ENCODE peak calls at places on chromosomes 11 and 22, in eight cellular contexts. C is fibroblast of mammary gland, M is breast epithelium, N is endodermal cell, G is A549, V is glutamatergic neuron, W is colonic mucosa, S is Caco-2. F is an unnamed sample.

GRCh38 chr11:16001899-16002426 is 354.4 kb downstream of the SOX6 start:
- DNase-seq in W (peak), M (peak), C (peak), N (no peak), G (peak), V (no peak), S (peak), F (no peak)

GRCh38 chr11:62805991-62806441 is 776 bp upstream of the NXF1 start:
- DNase-seq in W (peak), M (no peak), C (no peak), G (no peak), N (peak), V (no peak), S (no peak), F (no peak)

GRCh38 chr22:23562186-23562585 is 17.9 kb downstream of the IGLL1 start:
- DNase-seq in S (no peak), V (no peak), C (no peak), G (no peak), N (no peak), W (no peak), M (no peak), F (no peak)

GRCh38 chr11:96337541-96338530 is 5.2 kb downstream of the MAML2 start:
- DNase-seq in M (no peak), C (peak), W (peak), V (no peak), S (no peak), G (no peak), N (no peak), F (no peak)

GRCh38 chr22:27836181-27836580 is 34.6 kb upstream of the MN1 start:
- DNase-seq in V (no peak), C (peak), G (no peak), N (peak), W (no peak), S (no peak), M (no peak), F (no peak)

GRCh38 chr22:48089601-48090331 is 1327.3 kb downstream of the TBC1D22A start:
- DNase-seq in V (no peak), M (peak), C (peak), N (peak), S (peak), G (peak), W (peak), F (no peak)

GRCh38 chr22:35288116-35288515 is 11.6 kb upstream of the TOM1 start:
- DNase-seq in N (no peak), V (no peak), C (no peak), S (no peak), G (no peak), M (no peak), W (no peak), F (no peak)

GRCh38 chr11:69705901-69706787 is 2.3 kb upstream of the FGF19 start:
- DNase-seq in S (peak), V (no peak), W (peak), G (no peak), N (peak), M (no peak), C (no peak), F (no peak)

DNA sequence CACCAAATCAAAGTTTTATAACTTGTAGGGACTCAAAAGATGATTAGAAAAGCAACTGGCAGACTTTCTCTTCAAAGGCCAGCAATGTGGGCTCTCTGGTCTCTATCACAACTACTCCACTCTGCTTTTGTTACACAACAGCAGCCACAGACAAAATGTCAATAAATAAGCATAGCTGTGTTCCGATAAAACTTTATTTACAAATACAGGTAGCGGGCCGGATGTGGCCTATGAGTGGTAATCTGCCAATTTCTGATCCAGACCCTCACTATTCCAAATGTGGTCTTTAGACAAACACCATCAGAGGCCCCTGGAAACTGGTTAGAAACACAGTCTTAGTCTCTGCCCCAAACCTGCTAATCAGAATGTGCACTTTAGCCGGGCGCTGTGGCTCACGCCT is 8.2 kb downstream of the TPST2 start:
- DNase-seq in N (no peak), C (no peak), V (no peak), M (no peak), S (no peak), G (no peak), W (no peak), F (no peak)
- TF ChIP-seq CTCF in N (no peak), C (no peak), V (no peak), M (no peak), S (no peak), G (no peak), W (no peak), F (no peak)

GRCh38 chr11:14420223-14420622 is 61.2 kb upstream of the RRAS2 start:
- DNase-seq in W (no peak), M (no peak), C (no peak), G (no peak), V (no peak), S (no peak), N (peak), F (no peak)

GRCh38 chr11:14417975-14418374 is 59.0 kb upstream of the RRAS2 start:
- DNase-seq in W (no peak), G (no peak), S (no peak), V (no peak), M (no peak), C (peak), N (no peak), F (no peak)

GRCh38 chr11:14417186-14417585 is 58.2 kb upstream of the RRAS2 start:
- DNase-seq in W (no peak), C (peak), M (no peak), N (no peak), V (no peak), S (no peak), G (no peak), F (no peak)

GRCh38 chr11:14422052-14422813 is 63.2 kb upstream of the RRAS2 start:
- DNase-seq in W (peak), V (peak), N (peak), G (peak), M (peak), C (peak), S (peak), F (peak)

DNA sequence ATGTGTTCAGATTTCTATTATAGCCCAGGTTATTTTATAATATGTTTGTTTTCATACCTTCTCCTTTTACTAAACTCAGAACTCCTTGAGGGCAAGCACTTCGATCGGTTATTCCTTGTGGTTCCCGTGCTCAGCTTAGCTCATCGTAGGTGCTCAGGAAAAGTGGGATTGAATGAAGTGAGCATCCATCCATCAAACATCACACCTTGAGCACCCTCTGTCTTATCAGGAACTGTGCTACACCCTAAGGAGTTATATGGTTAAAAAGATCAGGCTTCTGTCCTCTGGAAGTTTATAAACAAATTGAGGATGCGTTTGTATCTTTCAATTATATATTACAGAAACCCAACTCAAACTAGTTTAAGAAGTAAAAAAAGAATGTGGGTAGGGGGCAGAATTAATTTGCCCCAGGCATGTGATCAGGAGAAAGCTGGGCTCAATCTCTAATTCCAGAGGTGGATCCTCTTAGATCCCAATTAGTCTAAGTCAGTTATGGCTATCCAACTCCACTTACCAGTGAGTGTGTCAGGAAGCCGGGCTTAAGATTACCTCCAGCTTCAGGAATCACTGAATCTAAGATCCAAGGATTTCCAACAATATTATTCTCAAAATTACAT is 59.9 kb upstream of the RRAS2 start:
- DNase-seq in C (peak), S (no peak), V (no peak), N (peak), M (no peak), G (peak), W (peak), F (no peak)
- TF ChIP-seq CTCF in C (peak), S (peak), V (no peak), N (peak), M (no peak), G (peak), W (peak), F (no peak)

DNA sequence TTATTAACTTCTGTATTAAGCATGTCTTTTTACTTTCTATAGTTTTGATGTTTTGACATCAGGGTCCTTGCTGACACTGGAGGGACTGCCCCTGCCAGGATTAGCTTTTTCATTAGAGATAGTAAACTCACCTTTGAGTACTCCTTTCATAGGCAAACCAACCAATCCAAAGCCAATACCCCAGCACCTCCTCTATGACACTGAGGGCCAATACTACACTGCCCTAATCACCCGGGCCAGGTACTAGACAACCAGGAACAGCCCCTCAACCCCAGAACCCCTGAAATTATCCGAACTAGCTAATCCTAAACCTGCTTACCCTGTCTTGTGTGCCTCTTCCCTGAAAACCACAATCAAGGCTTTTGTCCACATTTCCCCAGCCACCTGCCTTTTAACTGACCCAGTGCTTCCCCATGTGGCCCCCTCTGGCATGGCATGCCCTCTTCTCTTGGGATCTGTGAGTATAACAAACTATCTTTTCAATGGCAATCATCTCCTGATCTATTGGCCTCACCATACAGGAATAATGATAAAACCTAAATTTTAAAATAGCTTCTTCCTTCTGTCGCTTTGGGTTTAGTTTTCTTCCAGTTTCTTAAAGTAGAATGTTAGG is 31.2 kb downstream of the RAB6A start:
- DNase-seq in M (no peak), C (no peak), G (peak), W (no peak), N (peak), V (peak), S (peak), F (no peak)
- TF ChIP-seq CTCF in M (no peak), C (peak), G (no peak), W (no peak), N (peak), V (peak), S (peak), F (no peak)

DNA sequence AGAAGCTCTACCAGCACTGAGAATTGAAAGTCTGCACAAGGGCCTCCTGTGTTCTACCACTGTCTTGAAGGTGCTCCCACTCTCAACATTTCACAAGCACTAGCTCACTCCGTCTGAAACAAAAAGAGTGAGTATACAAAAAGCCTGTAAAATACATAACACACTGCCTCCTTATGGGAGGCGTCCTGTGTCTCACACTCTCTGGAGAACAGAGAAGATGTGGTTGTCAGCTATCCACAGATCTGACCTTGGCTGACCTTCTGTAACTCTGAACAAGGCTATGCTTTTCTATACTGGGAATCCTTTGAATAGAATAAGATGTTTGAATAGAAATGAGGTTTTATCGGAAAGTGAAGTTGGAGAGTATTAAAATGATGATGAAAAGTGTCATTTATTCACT is 171.3 kb upstream of the TMEM45B start:
- DNase-seq in V (no peak), C (peak), S (no peak), M (no peak), G (no peak), N (no peak), W (no peak), F (no peak)
- TF ChIP-seq CTCF in V (no peak), C (no peak), S (no peak), M (no peak), G (no peak), N (no peak), W (no peak), F (no peak)

F was measured in ascending aorta.